ENCODE peak calls at places on chromosomes 12 and 14, in ten cellular contexts. G is LoVo; U is thyroid gland; Q is activated naive CD4-positive, alpha-beta T cell treated with anti-CD3 and anti-CD28 coated beads, Interleukin-2, amount 10 ng/mL, durations not matched to agents 7 days and 5 days; B is effector CD4-positive, alpha-beta T cell; T is glutamatergic neuron; L is lung; V is GM04504; C is brain microvascular endothelial cell; M is cardiac septum. D is an unnamed sample.
A peak's percentile ranks its signal among the peaks of the same experiment; 100 is the strongest.

GRCh38 chr12:84661732-84662326 is 250.8 kb downstream of the SLC6A15 start:
- DNase-seq in G (no peak), U (no peak), Q (no peak), B (no peak), T (no peak), L (no peak), V (peak; percentile 37), C (peak; percentile 44), M (no peak), D (no peak)

GRCh38 chr12:49296034-49296835 is 1.3 kb downstream of the PRPH start:
- DNase-seq in G (peak; percentile 72), U (peak; percentile 35), Q (peak; percentile 76), B (peak; percentile 42), T (peak; percentile 86), L (peak; percentile 46), V (no peak), C (no peak), M (peak; percentile 79), D (peak; percentile 82)

GRCh38 chr12:41223600-41223999 is 35.5 kb downstream of the PDZRN4 start:
- DNase-seq in G (no peak), U (peak; percentile 49), Q (no peak), B (no peak), T (no peak), L (no peak), V (no peak), C (no peak), M (no peak), D (no peak)

GRCh38 chr12:1878695-1879094 is 39.8 kb downstream of the CACNA2D4 start:
- DNase-seq in G (no peak), U (no peak), Q (no peak), B (no peak), T (no peak), L (peak; percentile 15), V (no peak), C (no peak), M (no peak), D (no peak)

GRCh38 chr12:1500095-1500801 is 94.1 kb downstream of the FBXL14 start:
- DNase-seq in G (peak; percentile 18), U (no peak), Q (no peak), B (no peak), T (peak; percentile 60), L (no peak), V (peak; percentile 89), C (peak; percentile 47), M (peak; percentile 79), D (no peak)

GRCh38 chr12:52266514-52266913 is 7.9 kb upstream of the KRT86 start:
- DNase-seq in G (no peak), U (no peak), Q (peak; percentile 16), B (no peak), T (no peak), L (no peak), V (no peak), C (no peak), M (no peak), D (no peak)

GRCh38 chr12:29769162-29769820 is 14.5 kb downstream of the TMTC1 start:
- DNase-seq in G (no peak), U (no peak), Q (no peak), B (no peak), T (no peak), L (no peak), V (peak; percentile 22), C (peak; percentile 60), M (no peak), D (no peak)

GRCh38 chr14:20801726-20802125 is 918 bp downstream of the RNASE1 start:
- DNase-seq in G (no peak), U (no peak), Q (no peak), B (no peak), T (no peak), L (peak; percentile 75), V (no peak), C (no peak), M (no peak), D (no peak)

GRCh38 chr12:42763682-42764081 is 174.1 kb upstream of the PRICKLE1 start:
- DNase-seq in G (no peak), U (no peak), Q (no peak), B (no peak), T (no peak), L (no peak), V (no peak), C (no peak), M (no peak), D (no peak)

GRCh38 chr12:29743801-29744200 is 39.9 kb downstream of the TMTC1 start:
- DNase-seq in G (no peak), U (no peak), Q (no peak), B (no peak), T (no peak), L (no peak), V (peak; percentile 12), C (peak; percentile 93), M (no peak), D (no peak)

GRCh38 chr12:66497000-66497897 is 181.6 kb downstream of the GRIP1 start:
- DNase-seq in G (no peak), U (no peak), Q (no peak), B (no peak), T (no peak), L (no peak), V (no peak), C (no peak), M (no peak), D (no peak)

GRCh38 chr12:42308390-42308789 is 17.5 kb downstream of the ZCRB1 start:
- DNase-seq in G (no peak), U (no peak), Q (no peak), B (no peak), T (no peak), L (no peak), V (no peak), C (no peak), M (no peak), D (no peak)

GRCh38 chr12:14930299-14930698 is 8.0 kb downstream of the ERP27 start:
- DNase-seq in G (no peak), U (no peak), Q (no peak), B (no peak), T (no peak), L (no peak), V (no peak), C (peak; percentile 23), M (no peak), D (no peak)

GRCh38 chr12:82182601-82183000 is 175.6 kb downstream of the CCDC59 start:
- DNase-seq in G (no peak), U (no peak), Q (no peak), B (no peak), T (no peak), L (no peak), V (no peak), C (peak; percentile 1), M (no peak), D (no peak)

GRCh38 chr14:44914849-44915248 is 46.9 kb downstream of the KLHL28 start:
- DNase-seq in G (no peak), U (peak; percentile 67), Q (no peak), B (no peak), T (no peak), L (no peak), V (no peak), C (no peak), M (no peak), D (no peak)

GRCh38 chr14:36582011-36582873 is at the start of gene NKX2-8:
- DNase-seq in G (peak; percentile 34), U (peak; percentile 58), Q (no peak), B (no peak), T (peak; percentile 22), L (no peak), V (no peak), C (no peak), M (no peak), D (peak; percentile 27)

GRCh38 chr14:92339426-92339825 is 16.5 kb downstream of the SLC24A4 start:
- DNase-seq in G (no peak), U (no peak), Q (no peak), B (no peak), T (no peak), L (no peak), V (no peak), C (no peak), M (no peak), D (no peak)

GRCh38 chr12:3077572-3078081 is 448 bp downstream of the TSPAN9 start:
- DNase-seq in G (no peak), U (peak; percentile 28), Q (no peak), B (no peak), T (peak; percentile 47), L (no peak), V (no peak), C (no peak), M (no peak), D (peak; percentile 33)

GRCh38 chr14:90579816-90580215 is 183.0 kb downstream of the CALM1 start:
- DNase-seq in G (no peak), U (no peak), Q (no peak), B (no peak), T (no peak), L (no peak), V (no peak), C (no peak), M (no peak), D (peak; percentile 12)

GRCh38 chr12:29398495-29398894 is 17.5 kb upstream of the ERGIC2 start:
- DNase-seq in G (no peak), U (no peak), Q (no peak), B (no peak), T (no peak), L (no peak), V (no peak), C (no peak), M (no peak), D (no peak)

GRCh38 chr14:61547186-61548121 is 147.9 kb upstream of the HIF1A start:
- DNase-seq in G (no peak), U (no peak), Q (no peak), B (no peak), T (no peak), L (no peak), V (peak; percentile 77), C (peak; percentile 94), M (no peak), D (no peak)

GRCh38 chr14:60163741-60164140 is 1.5 kb downstream of the DHRS7 start:
- DNase-seq in G (no peak), U (no peak), Q (no peak), B (no peak), T (no peak), L (no peak), V (no peak), C (no peak), M (no peak), D (no peak)

GRCh38 chr12:113700943-113701342 is 229.3 kb upstream of the LHX5 start:
- DNase-seq in G (no peak), U (no peak), Q (no peak), B (no peak), T (no peak), L (no peak), V (peak; percentile 2), C (peak; percentile 38), M (no peak), D (no peak)

GRCh38 chr14:60977848-60978247 is 3.0 kb downstream of the TRMT5 start:
- DNase-seq in G (no peak), U (no peak), Q (no peak), B (no peak), T (no peak), L (no peak), V (no peak), C (no peak), M (no peak), D (no peak)

GRCh38 chr12:111578276-111578970 is 20.7 kb downstream of the ATXN2 start:
- DNase-seq in G (no peak), U (no peak), Q (no peak), B (no peak), T (no peak), L (no peak), V (no peak), C (peak; percentile 83), M (no peak), D (no peak)

GRCh38 chr12:18998343-18999270 is 130.9 kb upstream of the PLEKHA5 start:
- DNase-seq in G (no peak), U (peak; percentile 67), Q (no peak), B (no peak), T (no peak), L (peak; percentile 33), V (peak; percentile 47), C (peak; percentile 52), M (no peak), D (no peak)

GRCh38 chr12:5010130-5010529 is 33.5 kb upstream of the KCNA5 start:
- DNase-seq in G (no peak), U (no peak), Q (no peak), B (no peak), T (no peak), L (no peak), V (no peak), C (no peak), M (peak; percentile 53), D (no peak)

GRCh38 chr12:131043401-131043871 is 89.7 kb downstream of the ADGRD1 start:
- DNase-seq in G (no peak), U (no peak), Q (no peak), B (no peak), T (no peak), L (no peak), V (no peak), C (no peak), M (no peak), D (no peak)

D was measured in activated naive CD8-positive, alpha-beta T cell treated with anti-CD3 and anti-CD28 coated beads, Interleukin-2, amount 10 ng/mL, durations not matched to agents 7 days and 5 days.